ENCODE peak calls at places on chromosomes 11 and 22, in five cellular contexts. U is frontal cortex, L is fibroblast of pulmonary artery, V is ELF-1, K is C1 segment of cervical spinal cord. O is an unnamed sample.

GRCh38 chr11:17991799-17992433 is 20.9 kb downstream of the SERGEF start:
- DNase-seq in K (no peak), V (no peak), U (no peak), L (peak; percentile 76), O (peak; percentile 77)

GRCh38 chr11:104704888-104705287 is 193.4 kb downstream of the CASP12 start:
- DNase-seq in K (no peak), L (no peak), V (no peak), U (no peak), O (peak; percentile 55)

GRCh38 chr11:90134420-90135003 is at the start of gene NAALAD2:
- DNase-seq in U (no peak), L (peak; percentile 52), K (peak; percentile 5), V (peak; percentile 87), O (peak; percentile 31)

GRCh38 chr11:5624489-5625278 is at the start of gene TRIM34:
- DNase-seq in K (no peak), L (peak; percentile 69), U (peak; percentile 26), V (peak; percentile 30), O (peak; percentile 82)

GRCh38 chr11:122754553-122755322 is 83.6 kb upstream of the CRTAM start:
- DNase-seq in U (no peak), L (peak; percentile 35), V (peak; percentile 66), K (no peak), O (peak; percentile 51)

GRCh38 chr11:128865490-128865889 is 1.6 kb downstream of the KCNJ1 start:
- DNase-seq in V (no peak), L (no peak), K (no peak), U (no peak), O (peak; percentile 27)

GRCh38 chr11:86938900-86939880 is 16.0 kb downstream of the FZD4 start:
- DNase-seq in V (peak; percentile 43), U (no peak), K (no peak), L (peak; percentile 80), O (peak; percentile 84)

GRCh38 chr11:64801591-64802369 is 1.2 kb downstream of the MAP4K2 start:
- DNase-seq in U (no peak), K (no peak), V (no peak), L (no peak), O (peak; percentile 58)

GRCh38 chr22:36039125-36039524 is 10.5 kb upstream of the RBFOX2 start:
- DNase-seq in L (no peak), V (no peak), K (no peak), U (no peak), O (no peak)

GRCh38 chr11:34968862-34969261 is 52.4 kb downstream of the PDHX start:
- DNase-seq in K (no peak), U (no peak), L (no peak), V (no peak), O (no peak)